ENCODE peak calls at places on chromosome 20, in seven cellular contexts. X, M, Y, F, D, O and A are unnamed samples.

GRCh38 chr20:55745840-55746239 is 259.5 kb downstream of the CBLN4 start:
- DNase-seq in X (no peak), M (no peak), Y (no peak), F (no peak), D (no peak), O (no peak), A (no peak)

GRCh38 chr20:11195899-11196558 is 522.2 kb upstream of the JAG1 start:
- DNase-seq in X (no peak), M (peak; percentile 74), Y (peak; percentile 34), F (no peak), D (peak; percentile 70), O (no peak), A (no peak)

GRCh38 chr20:58614984-58615760 is 35.9 kb upstream of the STX16 start:
- DNase-seq in X (no peak), M (no peak), Y (no peak), F (no peak), D (no peak), O (no peak), A (no peak)

GRCh38 chr20:46752639-46753235 is 43.3 kb downstream of the SLC2A10 start:
- DNase-seq in X (peak; percentile 44), M (peak; percentile 29), Y (peak; percentile 42), F (peak; percentile 33), D (peak; percentile 40), O (peak; percentile 80), A (peak; percentile 60)

GRCh38 chr20:2116170-2116940 is 14.7 kb downstream of the STK35 start:
- DNase-seq in X (no peak), M (no peak), Y (no peak), F (no peak), D (no peak), O (no peak), A (no peak)

GRCh38 chr20:54208492-54209044 is 681 bp downstream of the PFDN4 start:
- DNase-seq in X (no peak), M (no peak), Y (no peak), F (peak; percentile 16), D (peak; percentile 68), O (no peak), A (no peak)

GRCh38 chr20:1734269-1734858 is 76.8 kb upstream of the SIRPG start:
- DNase-seq in X (no peak), M (peak; percentile 1), Y (no peak), F (peak; percentile 33), D (peak; percentile 3), O (no peak), A (no peak)

GRCh38 chr20:48267825-48268615 is 482.7 kb upstream of the SULF2 start:
- DNase-seq in X (no peak), M (no peak), Y (no peak), F (no peak), D (no peak), O (no peak), A (no peak)

GRCh38 chr20:20237093-20237959 is 130.6 kb upstream of the INSM1 start:
- DNase-seq in X (peak; percentile 32), M (peak; percentile 1), Y (no peak), F (no peak), D (peak; percentile 2), O (peak; percentile 13), A (no peak)

GRCh38 chr20:45621593-45621992 is 7.9 kb upstream of the WFDC10A start:
- DNase-seq in X (no peak), M (no peak), Y (no peak), F (no peak), D (no peak), O (peak; percentile 10), A (no peak)

GRCh38 chr20:823326-823902 is 10.1 kb upstream of the FAM110A start:
- DNase-seq in X (no peak), M (no peak), Y (no peak), F (no peak), D (no peak), O (no peak), A (no peak)

GRCh38 chr20:50467618-50468373 is 42.4 kb upstream of the PTPN1 start:
- DNase-seq in X (peak; percentile 49), M (peak; percentile 33), Y (no peak), F (peak; percentile 17), D (peak; percentile 55), O (peak; percentile 70), A (peak; percentile 43)

GRCh38 chr20:51574248-51575033 is 31.9 kb upstream of the NFATC2 start:
- DNase-seq in X (no peak), M (no peak), Y (no peak), F (no peak), D (no peak), O (no peak), A (no peak)

GRCh38 chr20:61134286-61135035 is 117.6 kb upstream of the CDH4 start:
- DNase-seq in X (no peak), M (no peak), Y (no peak), F (no peak), D (no peak), O (no peak), A (no peak)

GRCh38 chr20:36116813-36117441 is 37.6 kb upstream of the EPB41L1 start:
- DNase-seq in X (no peak), M (peak; percentile 70), Y (peak; percentile 18), F (no peak), D (peak; percentile 93), O (no peak), A (no peak)

GRCh38 chr20:40757087-40757486 is 68.1 kb upstream of the MAFB start:
- DNase-seq in X (no peak), M (no peak), Y (no peak), F (no peak), D (no peak), O (no peak), A (no peak)

GRCh38 chr20:2314759-2315439 is 19.1 kb downstream of the TGM3 start:
- DNase-seq in X (peak; percentile 68), M (peak; percentile 93), Y (peak; percentile 19), F (no peak), D (peak; percentile 97), O (no peak), A (peak; percentile 81)

GRCh38 chr20:64048402-64049044 is 916 bp downstream of the SOX18 start:
- DNase-seq in X (no peak), M (no peak), Y (no peak), F (no peak), D (no peak), O (no peak), A (no peak)

GRCh38 chr20:38585404-38586180 is 4.6 kb downstream of the ADIG start:
- DNase-seq in X (no peak), M (no peak), Y (no peak), F (no peak), D (no peak), O (no peak), A (no peak)

GRCh38 chr20:19212524-19213502 is at the start of gene SLC24A3:
- DNase-seq in X (peak; percentile 77), M (no peak), Y (no peak), F (no peak), D (peak; percentile 9), O (peak; percentile 47), A (peak; percentile 9)

GRCh38 chr20:20568604-20569205 is 143.7 kb downstream of the RALGAPA2 start:
- DNase-seq in X (no peak), M (peak; percentile 21), Y (no peak), F (peak; percentile 4), D (peak; percentile 28), O (peak; percentile 1), A (peak; percentile 30)

GRCh38 chr20:60695223-60695622 is 556.8 kb upstream of the CDH4 start:
- DNase-seq in X (no peak), M (peak; percentile 88), Y (no peak), F (no peak), D (peak; percentile 97), O (no peak), A (peak; percentile 36)

GRCh38 chr20:24503352-24503931 is 34.0 kb downstream of the SYNDIG1 start:
- DNase-seq in X (peak; percentile 73), M (no peak), Y (no peak), F (no peak), D (peak; percentile 63), O (no peak), A (no peak)

GRCh38 chr20:23244207-23244915 is 106.2 kb upstream of the NXT1 start:
- DNase-seq in X (no peak), M (no peak), Y (no peak), F (no peak), D (no peak), O (no peak), A (no peak)

GRCh38 chr20:37903317-37904007 is 535 bp downstream of the VSTM2L start:
- DNase-seq in X (no peak), M (no peak), Y (no peak), F (no peak), D (no peak), O (peak; percentile 45), A (no peak)

GRCh38 chr20:16761305-16761829 is 13.2 kb downstream of the OTOR start:
- DNase-seq in X (peak; percentile 26), M (peak; percentile 50), Y (peak; percentile 18), F (peak; percentile 27), D (peak; percentile 59), O (peak; percentile 13), A (peak; percentile 70)